ENCODE peak calls at places on chromosome 20, in seven cellular contexts. C, X, D, Z, M, Q and E are unnamed samples.
A peak's percentile ranks its signal among the peaks of the same experiment; 100 is the strongest.

GRCh38 chr20:1737134-1737533 is 79.6 kb upstream of the SIRPG start:
- DNase-seq in C (no peak), X (no peak), D (no peak), Z (no peak), M (no peak), Q (no peak), E (no peak)

GRCh38 chr20:440636-441035 is 21.7 kb downstream of the TBC1D20 start:
- DNase-seq in C (no peak), X (no peak), D (no peak), Z (no peak), M (no peak), Q (no peak), E (no peak)

GRCh38 chr20:59324441-59324840 is 24.0 kb downstream of the EDN3 start:
- DNase-seq in C (no peak), X (no peak), D (no peak), Z (no peak), M (no peak), Q (no peak), E (no peak)

GRCh38 chr20:63048516-63049190 is 41.9 kb upstream of the BHLHE23 start:
- DNase-seq in C (no peak), X (no peak), D (no peak), Z (no peak), M (no peak), Q (no peak), E (no peak)

GRCh38 chr20:32678948-32679347 is 5.2 kb upstream of the C20orf203 start:
- DNase-seq in C (no peak), X (no peak), D (no peak), Z (no peak), M (no peak), Q (no peak), E (no peak)

GRCh38 chr20:6819599-6819998 is 52.1 kb downstream of the BMP2 start:
- DNase-seq in C (no peak), X (no peak), D (no peak), Z (no peak), M (no peak), Q (no peak), E (no peak)

GRCh38 chr20:31712112-31712553 is 10.5 kb downstream of the BCL2L1 start:
- DNase-seq in C (no peak), X (no peak), D (no peak), Z (no peak), M (no peak), Q (no peak), E (no peak)

GRCh38 chr20:16801919-16802651 is 53.9 kb downstream of the OTOR start:
- DNase-seq in C (no peak), X (peak; percentile 41), D (peak; percentile 58), Z (peak; percentile 5), M (peak; percentile 40), Q (peak; percentile 3), E (peak; percentile 14)

GRCh38 chr20:12554416-12554815 is 454.4 kb upstream of the SPTLC3 start:
- DNase-seq in C (no peak), X (no peak), D (no peak), Z (no peak), M (no peak), Q (no peak), E (no peak)

GRCh38 chr20:12644481-12644880 is 364.3 kb upstream of the SPTLC3 start:
- DNase-seq in C (no peak), X (no peak), D (no peak), Z (no peak), M (no peak), Q (no peak), E (no peak)

GRCh38 chr20:49792006-49792405 is 20.6 kb upstream of the SLC9A8 start:
- DNase-seq in C (no peak), X (no peak), D (no peak), Z (no peak), M (no peak), Q (no peak), E (no peak)

GRCh38 chr20:56631318-56631989 is 2.3 kb downstream of the TFAP2C start:
- DNase-seq in C (no peak), X (no peak), D (no peak), Z (no peak), M (no peak), Q (no peak), E (no peak)